ENCODE peak calls at places on chromosomes 6 and 20, in six cellular contexts. K is GM12891, P is HCT116, A is IMR-90, M is sigmoid colon, N is uterus. Q is an unnamed sample.

GRCh38 chr6:149942461-149942829 is 631 bp downstream of the ULBP2 start:
- DNase-seq in K (no peak), P (no peak), A (no peak), M (no peak), N (no peak), Q (no peak)

GRCh38 chr6:80440496-80441160 is 334.2 kb downstream of the BCKDHB start:
- DNase-seq in K (no peak), P (no peak), A (no peak), M (no peak), N (no peak), Q (no peak)

GRCh38 chr6:45663181-45664180 is 285.7 kb upstream of the SUPT3H start:
- DNase-seq in K (no peak), P (no peak), A (no peak), M (no peak), N (no peak), Q (no peak)

GRCh38 chr20:44646641-44647274 is 4.7 kb downstream of the ADA start:
- DNase-seq in K (no peak), P (no peak), A (peak; percentile 77), M (no peak), N (no peak), Q (no peak)

GRCh38 chr6:18795726-18796125 is 408.6 kb downstream of the RNF144B start:
- DNase-seq in K (no peak), P (no peak), A (no peak), M (no peak), N (no peak), Q (no peak)

GRCh38 chr6:81849248-81849647 is 96.8 kb upstream of the TENT5A start:
- DNase-seq in K (no peak), P (no peak), A (no peak), M (no peak), N (no peak), Q (peak; percentile 54)

GRCh38 chr20:55415567-55416142 is 589.7 kb downstream of the CBLN4 start:
- DNase-seq in K (no peak), P (no peak), A (no peak), M (no peak), N (no peak), Q (no peak)

GRCh38 chr6:116118608-116119007 is 7.3 kb downstream of the COL10A1 start:
- DNase-seq in K (no peak), P (no peak), A (peak; percentile 13), M (no peak), N (no peak), Q (no peak)

GRCh38 chr6:131979515-131980337 is 28.6 kb upstream of the CCN2 start:
- DNase-seq in K (no peak), P (no peak), A (peak; percentile 97), M (no peak), N (no peak), Q (no peak)

GRCh38 chr6:70380771-70381435 is 32.4 kb upstream of the FAM135A start:
- DNase-seq in K (no peak), P (no peak), A (no peak), M (no peak), N (no peak), Q (no peak)

GRCh38 chr20:24952376-24953203 is 3.5 kb downstream of the CST7 start:
- DNase-seq in K (no peak), P (no peak), A (no peak), M (peak; percentile 61), N (no peak), Q (peak; percentile 79)

GRCh38 chr6:11223296-11223695 is 9.2 kb downstream of the NEDD9 start:
- DNase-seq in K (no peak), P (no peak), A (no peak), M (no peak), N (no peak), Q (no peak)

GRCh38 chr20:51373713-51374481 is 168.6 kb downstream of the NFATC2 start:
- DNase-seq in K (no peak), P (no peak), A (no peak), M (peak; percentile 54), N (no peak), Q (peak; percentile 76)

GRCh38 chr6:2891768-2892170 is 11.3 kb downstream of the SERPINB9 start:
- DNase-seq in K (peak; percentile 46), P (no peak), A (no peak), M (no peak), N (no peak), Q (peak; percentile 90)

GRCh38 chr20:49282584-49283171 is 4.8 kb upstream of the ZNFX1 start:
- DNase-seq in K (no peak), P (no peak), A (no peak), M (no peak), N (no peak), Q (no peak)

GRCh38 chr20:63847374-63848002 is 13.8 kb upstream of the ABHD16B start:
- DNase-seq in K (no peak), P (no peak), A (no peak), M (no peak), N (peak; percentile 74), Q (peak; percentile 78)

GRCh38 chr20:63854069-63854765 is 7.1 kb upstream of the ABHD16B start:
- DNase-seq in K (no peak), P (no peak), A (no peak), M (no peak), N (peak; percentile 42), Q (peak; percentile 79)

GRCh38 chr20:63854766-63855362 is 6.4 kb upstream of the ABHD16B start:
- DNase-seq in K (no peak), P (no peak), A (no peak), M (no peak), N (peak; percentile 58), Q (peak; percentile 80)

GRCh38 chr20:63848003-63848911 is 13.0 kb upstream of the ABHD16B start:
- DNase-seq in K (no peak), P (no peak), A (no peak), M (no peak), N (peak; percentile 28), Q (peak; percentile 78)

GRCh38 chr20:63850689-63851547 is 10.4 kb upstream of the ABHD16B start:
- DNase-seq in K (peak; percentile 96), P (no peak), A (no peak), M (no peak), N (no peak), Q (no peak)
- TF ChIP-seq POLR2A in K (no peak), P (no peak), A (no peak), M (no peak), N (no peak), Q (no peak)

GRCh38 chr20:62652051-62652893 is 10.0 kb downstream of the SLCO4A1 start:
- DNase-seq in K (peak; percentile 92), P (peak; percentile 33), A (peak; percentile 99), M (peak; percentile 98), N (peak; percentile 93), Q (peak; percentile 95)
- TF ChIP-seq POLR2A in K (peak; percentile 54), P (no peak), A (peak; percentile 64), M (peak; percentile 65), N (peak; percentile 68), Q (no peak)

GRCh38 chr6:32184084-32184640 is at the start of gene AGER:
- DNase-seq in K (no peak), P (no peak), A (no peak), M (no peak), N (no peak), Q (peak; percentile 64)
- TF ChIP-seq POLR2A in K (no peak), P (no peak), A (no peak), M (no peak), N (no peak), Q (no peak)

GRCh38 chr6:43687437-43688347 is at the start of gene MRPS18A:
- DNase-seq in K (peak; percentile 74), P (peak; percentile 69), A (peak; percentile 80), M (peak; percentile 90), N (peak; percentile 77), Q (peak; percentile 95)
- TF ChIP-seq POLR2A in K (peak; percentile 85), P (peak; percentile 74), A (peak; percentile 70), M (peak; percentile 76), N (peak; percentile 48), Q (no peak)

DNA sequence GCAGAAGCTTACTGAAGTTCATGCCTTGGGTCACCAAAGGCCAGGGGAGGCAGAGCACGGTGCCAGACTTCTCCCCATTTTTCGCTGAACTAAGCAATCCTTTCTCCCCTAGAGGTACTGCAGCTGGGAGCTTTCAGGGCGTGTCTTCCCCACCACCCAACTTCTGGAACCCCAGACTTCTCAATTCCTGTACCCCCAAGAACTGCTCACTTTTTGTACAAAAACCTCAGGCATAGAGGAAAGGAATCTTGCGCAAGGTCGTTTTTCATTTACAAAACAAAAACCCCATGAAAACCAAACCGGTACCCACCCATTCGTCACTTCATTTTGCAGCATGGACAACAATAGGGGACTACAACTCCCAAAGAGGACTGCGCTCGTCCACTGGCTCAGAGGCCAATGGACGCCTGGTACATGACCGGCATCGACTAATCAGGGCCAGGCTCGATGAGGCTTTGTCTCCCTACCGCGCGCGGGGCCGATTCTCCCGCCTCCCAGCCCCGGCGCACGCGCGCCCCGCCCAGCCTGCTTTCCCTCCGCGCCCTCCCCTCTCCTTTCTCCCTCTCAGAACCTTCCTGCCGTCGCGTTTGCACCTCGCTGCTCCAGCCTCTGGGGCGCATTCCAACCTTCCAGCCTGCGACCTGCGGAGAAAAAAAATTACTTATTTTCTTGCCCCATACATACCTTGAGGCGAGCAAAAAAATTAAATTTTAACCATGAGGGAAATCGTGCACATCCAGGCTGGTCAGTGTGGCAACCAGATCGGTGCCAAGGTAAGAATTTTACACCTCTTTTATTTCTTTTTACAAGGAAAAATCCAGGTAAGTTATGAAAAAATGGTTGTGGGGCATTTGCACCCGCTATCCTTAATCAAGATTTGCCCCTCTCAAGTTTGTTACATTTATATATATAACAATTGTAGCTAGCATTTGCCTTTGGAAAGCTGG is at the start of gene TUBB:
- DNase-seq in K (peak; percentile 67), P (peak; percentile 96), A (peak; percentile 97), M (peak; percentile 99), N (peak; percentile 96), Q (peak; percentile 99)
- TF ChIP-seq POLR2A in K (peak; percentile 87), P (no peak), A (peak; percentile 95), M (peak; percentile 95), N (peak; percentile 93), Q (no peak)

GRCh38 chr20:46820682-46821081 is 74.0 kb upstream of the EYA2 start:
- DNase-seq in K (no peak), P (no peak), A (no peak), M (no peak), N (no peak), Q (no peak)
- TF ChIP-seq POLR2A in K (no peak), P (no peak), A (no peak), M (no peak), N (no peak), Q (no peak)

GRCh38 chr6:98547634-98548033 is 286.7 kb upstream of the POU3F2 start:
- DNase-seq in K (no peak), P (no peak), A (no peak), M (no peak), N (no peak), Q (no peak)
- TF ChIP-seq POLR2A in K (no peak), P (no peak), A (no peak), M (no peak), N (no peak), Q (no peak)

Q was measured in spleen.